ENCODE peak calls at places on chromosomes 11 and 22, in seven cellular contexts. P is stimulated activated CD8-positive, alpha-beta memory T cell treated with anti-CD3 and anti-CD28 coated beads, Interleukin-7, amount 100 ng/mL, for 1 hour; X is activated CD8-positive, alpha-beta memory T cell treated with anti-CD3 and anti-CD28 coated beads, Interleukin-2, amount 50 U/mL, for 48 hours; D is HTR-8/SVneo; Q is Peyer's patch; J is fibroblast of villous mesenchyme; U is mucosa of gallbladder. I is an unnamed sample.

GRCh38 chr11:59857444-59858434 is 8.5 kb downstream of the TCN1 start:
- DNase-seq in P (no peak), X (no peak), D (no peak), Q (peak; percentile 54), J (peak; percentile 8), U (no peak), I (no peak)

GRCh38 chr11:134752964-134753804 is 341.1 kb upstream of the B3GAT1 start:
- DNase-seq in P (no peak), X (no peak), D (no peak), Q (no peak), J (no peak), U (peak; percentile 4), I (no peak)

GRCh38 chr11:65779919-65780769 is 632 bp downstream of the AP5B1 start:
- DNase-seq in P (peak; percentile 40), X (peak; percentile 93), D (peak; percentile 87), Q (peak; percentile 89), J (peak; percentile 77), U (peak; percentile 76), I (peak; percentile 70)

GRCh38 chr22:19360862-19361261 is 69.3 kb upstream of the CLTCL1 start:
- DNase-seq in P (no peak), X (no peak), D (no peak), Q (peak; percentile 25), J (no peak), U (no peak), I (no peak)

GRCh38 chr11:35617687-35618496 is at the start of gene FJX1:
- DNase-seq in P (no peak), X (peak; percentile 62), D (peak; percentile 69), Q (peak; percentile 48), J (peak; percentile 92), U (peak; percentile 24), I (peak; percentile 87)

GRCh38 chr11:11972942-11973341 is 35.5 kb downstream of the DKK3 start:
- DNase-seq in P (no peak), X (no peak), D (no peak), Q (no peak), J (no peak), U (no peak), I (no peak)

GRCh38 chr11:34028407-34028804 is 23.1 kb upstream of the CAPRIN1 start:
- DNase-seq in P (no peak), X (no peak), D (no peak), Q (no peak), J (no peak), U (no peak), I (no peak)

GRCh38 chr11:101880208-101880607 is 34.6 kb upstream of the CEP126 start:
- DNase-seq in P (no peak), X (no peak), D (peak; percentile 35), Q (no peak), J (peak; percentile 70), U (peak; percentile 12), I (peak; percentile 44)

GRCh38 chr11:77375114-77375513 is 73.6 kb upstream of the GDPD4 start:
- DNase-seq in P (no peak), X (no peak), D (no peak), Q (no peak), J (no peak), U (no peak), I (no peak)

GRCh38 chr11:120912504-120912903 is 111.4 kb upstream of the TBCEL start:
- DNase-seq in P (no peak), X (no peak), D (peak; percentile 38), Q (no peak), J (peak; percentile 55), U (no peak), I (peak; percentile 54)

GRCh38 chr22:31630331-31631329 is 31.4 kb downstream of the PISD start:
- DNase-seq in P (peak; percentile 62), X (peak; percentile 90), D (peak; percentile 73), Q (peak; percentile 96), J (peak; percentile 88), U (peak; percentile 75), I (peak; percentile 53)

GRCh38 chr11:4466168-4466891 is 16.1 kb upstream of the OR52K1 start:
- DNase-seq in P (no peak), X (no peak), D (no peak), Q (no peak), J (no peak), U (no peak), I (no peak)

GRCh38 chr11:121295246-121296007 is 2.9 kb downstream of the SC5D start:
- DNase-seq in P (no peak), X (no peak), D (no peak), Q (no peak), J (no peak), U (no peak), I (no peak)

GRCh38 chr11:82315093-82315492 is 418.6 kb downstream of the FAM181B start:
- DNase-seq in P (no peak), X (no peak), D (no peak), Q (no peak), J (no peak), U (peak; percentile 25), I (peak; percentile 27)

GRCh38 chr11:128695539-128696221 is 1.8 kb downstream of the FLI1 start:
- DNase-seq in P (no peak), X (no peak), D (no peak), Q (peak; percentile 88), J (peak; percentile 51), U (no peak), I (no peak)